ENCODE peak calls at places on chromosome 9, in eight cellular contexts. I is A549; G is CD4-positive, alpha-beta memory T cell; U is tibial artery; Z is CD8-positive, alpha-beta T cell; L is mammary epithelial cell; Y is caudate nucleus; E is IMR-90. D is an unnamed sample.
A peak's percentile ranks its signal among the peaks of the same experiment; 100 is the strongest.

GRCh38 chr9:86965627-86966395 is 18.5 kb upstream of the GAS1 start:
- DNase-seq in I (no peak), U (no peak), Y (no peak), G (no peak), E (peak; percentile 40), Z (no peak), L (no peak), D (no peak)

GRCh38 chr9:38681747-38682227 is 38.1 kb downstream of the FAM240B start:
- DNase-seq in U (no peak), E (peak; percentile 24), Z (no peak), G (no peak), I (no peak), Y (no peak), L (peak; percentile 83), D (peak; percentile 67)

GRCh38 chr9:589723-590122 is 251.8 kb upstream of the DMRT1 start:
- DNase-seq in L (peak; percentile 11), E (peak; percentile 31), Z (no peak), Y (peak; percentile 42), G (no peak), I (no peak), U (no peak), D (no peak)

GRCh38 chr9:97504381-97505216 is 3.1 kb downstream of the TMOD1 start:
- DNase-seq in L (no peak), G (no peak), Z (no peak), Y (no peak), U (no peak), I (no peak), E (peak; percentile 57), D (no peak)

GRCh38 chr9:121261107-121261460 is 6.9 kb upstream of the GSN start:
- DNase-seq in I (no peak), Z (no peak), G (no peak), Y (no peak), E (no peak), L (no peak), U (no peak), D (no peak)

GRCh38 chr9:107637421-107638420 is 148.2 kb upstream of the KLF4 start:
- DNase-seq in I (peak; percentile 78), Y (peak; percentile 63), U (peak; percentile 98), L (peak; percentile 50), E (peak; percentile 98), Z (no peak), G (no peak), D (no peak)

GRCh38 chr9:127711831-127712274 is 3.6 kb downstream of the PTRH1 start:
- DNase-seq in G (no peak), L (no peak), Y (no peak), U (no peak), E (no peak), Z (no peak), I (no peak), D (no peak)

GRCh38 chr9:127578952-127579853 is 32.9 kb upstream of the STXBP1 start:
- DNase-seq in E (peak; percentile 98), L (peak; percentile 98), I (peak; percentile 87), G (peak; percentile 51), U (peak; percentile 95), Y (peak; percentile 94), Z (peak; percentile 76), D (peak; percentile 83)

GRCh38 chr9:134558124-134558805 is 83.3 kb upstream of the COL5A1 start:
- DNase-seq in Z (no peak), G (no peak), E (no peak), Y (no peak), I (no peak), L (no peak), U (no peak), D (no peak)

DNA sequence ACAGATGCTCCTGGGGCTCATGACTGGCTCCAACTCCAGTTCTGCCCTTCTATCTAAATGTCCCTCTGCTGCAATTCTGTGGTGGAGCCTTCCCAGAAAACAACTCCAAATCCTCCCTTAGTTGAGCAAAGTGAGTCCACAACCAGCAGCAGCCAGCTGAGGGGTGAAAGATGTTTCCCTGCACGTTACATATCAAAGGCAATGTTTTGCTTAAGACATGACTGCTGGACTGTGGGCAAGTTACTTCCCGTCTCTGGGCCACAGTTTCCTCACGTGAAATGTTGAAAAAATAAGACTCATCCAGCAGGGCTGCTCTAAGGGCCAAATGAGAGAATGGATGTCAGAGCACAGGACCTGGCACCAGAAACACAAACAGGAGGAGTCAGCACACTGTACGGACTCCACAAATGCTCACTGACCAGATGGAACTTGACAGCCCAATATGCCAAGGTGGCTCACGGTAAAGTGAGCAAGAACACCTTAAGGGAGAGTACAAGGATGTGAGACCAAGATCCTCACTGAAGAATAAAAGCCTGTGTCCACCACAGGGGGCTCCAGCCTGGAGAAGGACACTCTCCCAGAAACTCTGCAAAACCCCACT is 138.4 kb upstream of the ABCA1 start:
- DNase-seq in E (no peak), Y (peak; percentile 6), L (peak; percentile 74), G (no peak), I (no peak), U (peak; percentile 68), Z (no peak), D (no peak)
- H3K27ac ChIP-seq in E (no peak overlapping the region), Y (no peak overlapping the region), L (no peak overlapping the region), G (no peak overlapping the region), I (peak overlapping the region; percentile 93), U (no peak overlapping the region), Z (no peak overlapping the region), D (peak overlapping the region; percentile 100)

DNA sequence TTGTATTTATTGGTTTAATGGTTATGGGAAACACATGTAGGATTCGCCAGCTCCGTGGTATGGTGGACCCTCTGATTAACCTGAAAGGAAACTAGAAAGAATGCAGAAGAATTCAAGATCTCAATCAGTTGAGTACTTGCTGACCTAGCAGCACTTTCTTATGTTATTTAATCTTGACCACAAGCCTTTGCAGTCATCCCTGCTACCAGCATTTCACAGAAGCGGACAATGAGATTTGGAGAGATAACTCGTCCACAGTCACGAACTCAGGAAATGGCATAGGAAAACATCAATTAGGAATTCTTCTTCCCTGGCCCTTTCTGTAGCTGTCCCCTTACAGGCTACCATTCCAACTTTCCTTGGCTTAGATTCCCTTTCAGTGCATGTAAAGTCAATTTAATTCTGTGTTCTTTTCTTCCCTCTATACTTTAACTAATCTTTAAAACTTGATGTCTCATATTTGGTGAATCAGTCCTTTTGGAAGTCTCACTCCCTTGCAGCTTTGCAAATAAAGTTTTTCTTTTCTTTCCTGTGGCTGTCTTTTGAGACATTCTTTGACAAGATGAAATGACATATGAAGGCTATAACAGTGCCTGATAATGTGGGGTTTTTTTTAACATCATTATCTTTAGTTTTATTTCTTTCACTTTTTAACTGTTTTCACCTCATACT is 1.3 kb upstream of the SLC44A1 start:
- DNase-seq in I (no peak), U (no peak), Z (no peak), G (no peak), Y (no peak), L (peak; percentile 44), E (peak; percentile 49), D (no peak)
- H3K27ac ChIP-seq in I (no peak overlapping the region), U (peak overlapping the region; percentile 87), Z (no peak overlapping the region), G (no peak overlapping the region), Y (peak overlapping the region; percentile 75), L (no peak overlapping the region), E (no peak overlapping the region), D (peak overlapping the region; percentile 79)

GRCh38 chr9:34501889-34502425 is 20.8 kb downstream of the ENHO start:
- DNase-seq in G (no peak), L (no peak), E (peak; percentile 27), U (peak; percentile 35), Z (no peak), Y (peak; percentile 53), I (no peak), D (no peak)

GRCh38 chr9:34502471-34503335 is 20.1 kb downstream of the ENHO start:
- DNase-seq in U (no peak), Z (no peak), L (no peak), I (no peak), G (no peak), E (no peak), Y (no peak), D (no peak)

GRCh38 chr9:34500623-34501267 is 22.0 kb downstream of the ENHO start:
- DNase-seq in E (peak; percentile 19), L (peak; percentile 64), U (peak; percentile 44), Z (peak; percentile 79), Y (peak; percentile 67), I (peak; percentile 73), G (peak; percentile 69), D (no peak)

GRCh38 chr9:34503406-34503805 is 19.4 kb downstream of the ENHO start:
- DNase-seq in U (no peak), L (no peak), I (no peak), G (no peak), Z (no peak), E (no peak), Y (no peak), D (no peak)

GRCh38 chr9:34501372-34501771 is 21.4 kb downstream of the ENHO start:
- DNase-seq in L (no peak), I (no peak), G (no peak), E (no peak), Y (no peak), U (no peak), Z (no peak), D (no peak)
- H3K27ac ChIP-seq in L (no peak overlapping the region), I (no peak overlapping the region), G (no peak overlapping the region), E (no peak overlapping the region), Y (peak overlapping the region; percentile 72), U (no peak overlapping the region), Z (no peak overlapping the region), D (no peak overlapping the region)

GRCh38 chr9:113417370-113417769 is 6.8 kb downstream of the C9orf43 start:
- DNase-seq in I (no peak), G (no peak), E (no peak), Z (no peak), Y (no peak), L (no peak), U (no peak), D (no peak)
- H3K27ac ChIP-seq in I (no peak overlapping the region), G (no peak overlapping the region), E (no peak overlapping the region), Z (no peak overlapping the region), Y (no peak overlapping the region), L (no peak overlapping the region), U (no peak overlapping the region), D (no peak overlapping the region)

GRCh38 chr9:110189001-110189400 is 19.0 kb downstream of the C9orf152 start:
- DNase-seq in Z (no peak), L (no peak), I (no peak), Y (no peak), E (peak; percentile 18), U (peak; percentile 62), G (no peak), D (no peak)
- H3K27ac ChIP-seq in Z (no peak overlapping the region), L (no peak overlapping the region), I (no peak overlapping the region), Y (no peak overlapping the region), E (no peak overlapping the region), U (no peak overlapping the region), G (no peak overlapping the region), D (no peak overlapping the region)

GRCh38 chr9:129476821-129477611 is 143.9 kb downstream of the C9orf50 start:
- DNase-seq in U (no peak), Y (no peak), Z (no peak), E (peak; percentile 49), I (no peak), L (no peak), G (no peak), D (no peak)
- H3K27ac ChIP-seq in U (peak overlapping the region; percentile 100), Y (no peak overlapping the region), Z (no peak overlapping the region), E (no peak overlapping the region), I (peak overlapping the region; percentile 99), L (no peak overlapping the region), G (no peak overlapping the region), D (no peak overlapping the region)

GRCh38 chr9:122392284-122392683 is 21.5 kb downstream of the PTGS1 start:
- DNase-seq in E (no peak), L (no peak), Y (no peak), G (no peak), I (no peak), Z (no peak), U (no peak), D (no peak)
- H3K27ac ChIP-seq in E (peak overlapping the region; percentile 63), L (no peak overlapping the region), Y (no peak overlapping the region), G (no peak overlapping the region), I (no peak overlapping the region), Z (no peak overlapping the region), U (no peak overlapping the region), D (no peak overlapping the region)

GRCh38 chr9:79489241-79490000 is 82.3 kb upstream of the TLE4 start:
- DNase-seq in E (peak; percentile 62), Y (peak; percentile 14), G (no peak), Z (no peak), L (peak; percentile 56), I (peak; percentile 12), U (peak; percentile 57), D (peak; percentile 60)
- H3K27ac ChIP-seq in E (peak overlapping the region; percentile 7), Y (peak overlapping the region; percentile 27), G (no peak overlapping the region), Z (no peak overlapping the region), L (no peak overlapping the region), I (peak overlapping the region; percentile 59), U (no peak overlapping the region), D (peak overlapping the region; percentile 29)

D was measured in epithelial cell of prostate.